ENCODE peak calls at places on chromosomes 11 and 22, in four cellular contexts. M, A, Z and R are unnamed samples.

GRCh38 chr22:25923952-25924351 is 182.0 kb downstream of the MYO18B start:
- DNase-seq in A (no peak), Z (no peak), M (no peak), R (no peak)

GRCh38 chr11:1149545-1149944 is 8.2 kb upstream of the MUC5AC start:
- DNase-seq in Z (peak; percentile 13), M (no peak), A (no peak), R (no peak)

GRCh38 chr22:28674121-28674563 is 5.5 kb downstream of the TTC28 start:
- DNase-seq in Z (no peak), M (no peak), A (no peak), R (no peak)

GRCh38 chr11:73359930-73360742 is 16.1 kb upstream of the RELT start:
- DNase-seq in Z (no peak), M (no peak), A (no peak), R (no peak)

GRCh38 chr11:119639642-119640205 is 89.3 kb downstream of the NECTIN1 start:
- DNase-seq in A (no peak), M (no peak), Z (no peak), R (no peak)

GRCh38 chr11:21839870-21840269 is 353.0 kb upstream of the ANO5 start:
- DNase-seq in Z (no peak), A (no peak), M (no peak), R (no peak)

GRCh38 chr11:69335010-69335409 is 41.1 kb downstream of the MYEOV start:
- DNase-seq in M (no peak), A (peak; percentile 20), Z (peak; percentile 11), R (no peak)

GRCh38 chr11:43927925-43928707 is 14.3 kb upstream of the C11orf96 start:
- DNase-seq in A (no peak), Z (no peak), M (peak; percentile 76), R (no peak)

GRCh38 chr11:9095421-9095820 is 4.0 kb upstream of the SCUBE2 start:
- DNase-seq in M (no peak), Z (no peak), A (no peak), R (no peak)

GRCh38 chr22:39723463-39723862 is 152.9 kb downstream of the CACNA1I start:
- DNase-seq in Z (no peak), M (no peak), A (peak; percentile 11), R (no peak)

GRCh38 chr22:50544746-50545253 is 899 bp upstream of the KLHDC7B start:
- DNase-seq in A (peak; percentile 66), Z (peak; percentile 62), M (no peak), R (no peak)

GRCh38 chr22:24521791-24522245 is 26.7 kb downstream of the UPB1 start:
- DNase-seq in A (peak; percentile 76), M (no peak), Z (peak; percentile 57), R (no peak)

GRCh38 chr22:25748704-25749103 is 6.7 kb downstream of the MYO18B start:
- DNase-seq in Z (peak; percentile 54), M (no peak), A (peak; percentile 55), R (no peak)

GRCh38 chr11:118870396-118871343 is 13.0 kb upstream of the CXCR5 start:
- DNase-seq in A (no peak), M (peak; percentile 60), Z (peak; percentile 30), R (peak; percentile 40)

GRCh38 chr11:133078591-133079179 is 453.6 kb downstream of the OPCML start:
- DNase-seq in A (peak; percentile 60), Z (no peak), M (no peak), R (peak; percentile 23)

GRCh38 chr11:128695539-128696221 is 1.8 kb downstream of the FLI1 start:
- DNase-seq in Z (no peak), M (no peak), A (no peak), R (no peak)

DNA sequence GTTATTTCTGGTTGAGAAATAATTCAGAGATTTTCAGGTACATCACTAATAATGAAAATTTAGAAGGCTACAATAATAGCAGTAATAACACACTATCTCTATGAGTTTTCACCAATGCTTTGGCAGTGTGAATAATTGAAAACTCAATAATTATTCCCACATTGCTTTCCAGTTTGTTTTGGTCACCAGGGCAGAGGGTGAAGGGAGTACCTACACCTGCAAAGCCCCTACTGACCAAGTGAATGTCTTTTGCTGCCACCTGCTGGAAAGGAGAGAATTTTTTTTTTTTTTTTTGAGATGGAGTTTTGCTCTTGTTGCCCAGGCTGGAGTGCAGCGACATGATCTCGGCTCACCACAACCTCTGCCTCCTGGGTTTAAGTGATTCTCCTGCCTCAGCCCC is 3.2 kb downstream of the NELL1 start:
- DNase-seq in A (no peak), M (no peak), Z (no peak), R (no peak)
- TF ChIP-seq CTCF in A (no peak), M (peak; percentile 42), Z (no peak), R (no peak)

GRCh38 chr11:45155627-45156180 is 9.3 kb downstream of the PRDM11 start:
- DNase-seq in Z (no peak), A (no peak), M (no peak), R (no peak)

GRCh38 chr11:45156731-45157130 is 10.3 kb downstream of the PRDM11 start:
- DNase-seq in M (no peak), A (peak; percentile 20), Z (no peak), R (no peak)

GRCh38 chr11:45156201-45156600 is 9.8 kb downstream of the PRDM11 start:
- DNase-seq in A (no peak), Z (no peak), M (no peak), R (no peak)

GRCh38 chr11:45154276-45154675 is 7.8 kb downstream of the PRDM11 start:
- DNase-seq in Z (peak; percentile 12), M (no peak), A (peak; percentile 15), R (no peak)

DNA sequence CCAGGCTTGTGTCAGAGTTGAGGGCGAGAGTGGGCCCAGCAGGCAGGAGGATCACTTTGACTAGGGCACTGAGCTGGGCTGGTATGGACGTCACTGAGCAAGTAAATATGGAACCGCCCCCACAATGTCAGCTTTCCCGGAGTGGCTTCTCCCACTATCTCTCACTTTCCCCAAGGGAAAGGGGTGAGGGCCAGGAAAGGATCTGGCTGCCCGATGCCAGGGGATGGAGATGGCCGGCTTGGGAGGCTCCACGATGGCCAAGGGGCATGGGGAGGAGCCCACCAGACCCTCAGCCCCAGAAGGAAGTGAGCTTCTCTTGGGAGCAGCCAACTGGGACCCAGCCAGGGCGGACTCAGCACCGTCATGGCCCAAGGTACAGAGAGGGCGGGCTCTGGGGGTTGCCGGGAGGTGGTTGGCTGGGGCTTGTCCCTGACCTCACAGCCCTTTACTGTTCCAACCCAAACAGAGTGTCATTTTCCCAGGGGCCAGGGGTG is 8.7 kb downstream of the PRDM11 start:
- DNase-seq in A (peak; percentile 19), M (no peak), Z (peak; percentile 7), R (no peak)
- H3K27me3 ChIP-seq in A (no peaks in the 10 kb centered on the region), M (no peaks in the 10 kb centered on the region), Z (no peaks in the 10 kb centered on the region), R (no peaks in the 10 kb centered on the region)

GRCh38 chr11:19646921-19647320 is 65.7 kb upstream of the NAV2 start:
- DNase-seq in M (no peak), A (no peak), Z (no peak), R (no peak)
- TF ChIP-seq CTCF in M (no peak), A (no peak), Z (no peak), R (no peak)

GRCh38 chr22:35403356-35403755 is 3.4 kb downstream of the MCM5 start:
- DNase-seq in Z (no peak), M (no peak), A (no peak), R (no peak)

GRCh38 chr22:35409783-35410662 is 10.1 kb downstream of the MCM5 start:
- DNase-seq in Z (no peak), A (no peak), M (peak; percentile 36), R (peak; percentile 17)

GRCh38 chr22:35404176-35404575 is 4.2 kb downstream of the MCM5 start:
- DNase-seq in Z (no peak), A (no peak), M (no peak), R (no peak)

GRCh38 chr22:35407352-35407751 is 7.4 kb downstream of the MCM5 start:
- DNase-seq in Z (no peak), A (no peak), M (no peak), R (no peak)

DNA sequence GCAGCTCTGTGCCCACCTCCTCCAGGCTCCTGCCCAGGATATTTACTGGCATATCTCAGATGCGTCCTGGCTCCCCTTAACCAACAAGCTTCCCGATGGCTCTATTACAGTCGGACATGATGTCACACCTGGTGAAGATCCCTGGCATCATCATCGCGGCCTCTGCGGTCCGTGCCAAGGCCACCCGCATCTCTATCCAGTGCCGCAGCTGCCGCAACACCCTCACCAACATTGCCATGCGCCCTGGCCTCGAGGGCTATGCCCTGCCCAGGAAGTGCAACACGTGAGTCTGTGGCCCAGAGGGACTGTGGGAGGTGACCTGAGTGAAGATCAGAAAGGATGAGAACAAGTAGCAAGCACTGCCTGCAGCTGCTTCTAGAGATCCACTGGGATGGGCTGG is 6.5 kb downstream of the MCM5 start:
- DNase-seq in Z (no peak), M (no peak), A (no peak), R (no peak)
- H3K27me3 ChIP-seq in Z (no peaks in the 10 kb centered on the region), M (no peaks in the 10 kb centered on the region), A (no peaks in the 10 kb centered on the region), R (no peaks in the 10 kb centered on the region)

GRCh38 chr11:68022531-68022930 is 8.0 kb upstream of the NDUFS8 start:
- DNase-seq in A (no peak), M (no peak), Z (no peak), R (no peak)

GRCh38 chr11:68019486-68019885 is 9.4 kb downstream of the ALDH3B1 start:
- DNase-seq in M (no peak), A (no peak), Z (no peak), R (no peak)

GRCh38 chr11:68021167-68021787 is 9.2 kb upstream of the NDUFS8 start:
- DNase-seq in M (peak; percentile 70), Z (peak; percentile 62), A (peak; percentile 72), R (no peak)

GRCh38 chr11:68018730-68019190 is 8.6 kb downstream of the ALDH3B1 start:
- DNase-seq in Z (no peak), M (no peak), A (no peak), R (no peak)

DNA sequence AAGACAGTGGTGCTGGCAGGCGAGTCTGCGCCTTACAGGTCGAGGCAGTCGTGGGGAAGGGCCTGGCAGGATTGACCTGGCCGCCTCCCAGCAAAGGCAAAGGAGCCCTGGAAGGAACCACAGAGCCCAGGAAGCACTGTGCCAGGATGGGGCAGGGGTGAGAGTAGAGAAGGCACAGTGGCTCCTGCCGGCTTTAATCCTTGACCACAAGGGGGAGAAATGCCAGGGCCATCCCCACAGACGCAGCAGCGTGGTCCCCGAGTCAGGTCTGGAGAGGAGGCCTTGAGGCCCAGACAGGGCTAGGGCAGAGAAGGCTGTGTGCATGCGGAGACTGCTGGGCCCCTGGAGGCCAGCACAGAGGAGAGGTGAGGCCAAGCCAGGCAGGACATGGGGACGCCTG is 9.9 kb upstream of the NDUFS8 start:
- DNase-seq in Z (no peak), M (peak; percentile 70), A (peak; percentile 82), R (no peak)
- TF ChIP-seq CTCF in Z (no peak), M (peak; percentile 36), A (no peak), R (no peak)